ENCODE peak calls at places on chromosomes 1 and 21, in ten cellular contexts. One of them, this sample, is unnamed.

GRCh38 chr1:15966081-15966955 is 9.6 kb downstream of the ZBTB17 start:
- DNase-seq in OCI-LY7: peak
- DNase-seq in lung: no peak
- DNase-seq in nephron progenitor cell: no peak
- DNase-seq in upper lobe of right lung: peak
- DNase-seq in mesothelial cell of epicardium: no peak
- DNase-seq in body of pancreas: peak
- DNase-seq in mucosa of descending colon: no peak
- DNase-seq in WTC11: no peak
- DNase-seq in epithelial cell of esophagus: peak
- DNase-seq in this sample: peak

GRCh38 chr1:46219551-46220520 is 16.7 kb downstream of the LURAP1 start:
- DNase-seq in nephron progenitor cell: no peak
- DNase-seq in OCI-LY7: no peak
- DNase-seq in WTC11: no peak
- DNase-seq in upper lobe of right lung: no peak
- DNase-seq in epithelial cell of esophagus: no peak
- DNase-seq in lung: no peak
- DNase-seq in mucosa of descending colon: no peak
- DNase-seq in body of pancreas: no peak
- DNase-seq in mesothelial cell of epicardium: no peak
- DNase-seq in this sample: no peak

GRCh38 chr1:28066393-28067154 is 21.8 kb downstream of the EYA3 start:
- DNase-seq in nephron progenitor cell: no peak
- DNase-seq in body of pancreas: no peak
- DNase-seq in OCI-LY7: no peak
- DNase-seq in WTC11: no peak
- DNase-seq in epithelial cell of esophagus: no peak
- DNase-seq in lung: no peak
- DNase-seq in upper lobe of right lung: no peak
- DNase-seq in mucosa of descending colon: no peak
- DNase-seq in mesothelial cell of epicardium: no peak
- DNase-seq in this sample: no peak

GRCh38 chr1:243343970-243344749 is 88.3 kb downstream of the SDCCAG8 start:
- DNase-seq in body of pancreas: no peak
- DNase-seq in WTC11: no peak
- DNase-seq in mucosa of descending colon: no peak
- DNase-seq in lung: no peak
- DNase-seq in nephron progenitor cell: peak
- DNase-seq in OCI-LY7: peak
- DNase-seq in mesothelial cell of epicardium: no peak
- DNase-seq in upper lobe of right lung: no peak
- DNase-seq in epithelial cell of esophagus: peak
- DNase-seq in this sample: no peak

GRCh38 chr1:165560834-165561233 is 17.0 kb downstream of the LRRC52 start:
- DNase-seq in lung: no peak
- DNase-seq in OCI-LY7: no peak
- DNase-seq in upper lobe of right lung: no peak
- DNase-seq in nephron progenitor cell: no peak
- DNase-seq in body of pancreas: no peak
- DNase-seq in mesothelial cell of epicardium: no peak
- DNase-seq in mucosa of descending colon: no peak
- DNase-seq in WTC11: no peak
- DNase-seq in epithelial cell of esophagus: no peak
- DNase-seq in this sample: no peak

GRCh38 chr1:198865288-198865687 is 226.4 kb downstream of the PTPRC start:
- DNase-seq in upper lobe of right lung: no peak
- DNase-seq in WTC11: no peak
- DNase-seq in mesothelial cell of epicardium: no peak
- DNase-seq in OCI-LY7: no peak
- DNase-seq in epithelial cell of esophagus: no peak
- DNase-seq in lung: no peak
- DNase-seq in mucosa of descending colon: no peak
- DNase-seq in nephron progenitor cell: no peak
- DNase-seq in body of pancreas: no peak
- DNase-seq in this sample: no peak

GRCh38 chr1:74427676-74428075 is 84.7 kb downstream of the LRRC53 start:
- DNase-seq in body of pancreas: no peak
- DNase-seq in OCI-LY7: no peak
- DNase-seq in nephron progenitor cell: no peak
- DNase-seq in WTC11: no peak
- DNase-seq in lung: no peak
- DNase-seq in epithelial cell of esophagus: no peak
- DNase-seq in upper lobe of right lung: no peak
- DNase-seq in mesothelial cell of epicardium: no peak
- DNase-seq in mucosa of descending colon: no peak
- DNase-seq in this sample: no peak

GRCh38 chr1:53361541-53361961 is 33.7 kb upstream of the LRP8 start:
- DNase-seq in WTC11: peak
- DNase-seq in nephron progenitor cell: no peak
- DNase-seq in OCI-LY7: no peak
- DNase-seq in mesothelial cell of epicardium: peak
- DNase-seq in mucosa of descending colon: no peak
- DNase-seq in epithelial cell of esophagus: no peak
- DNase-seq in body of pancreas: no peak
- DNase-seq in upper lobe of right lung: peak
- DNase-seq in lung: no peak
- DNase-seq in this sample: peak

GRCh38 chr21:36820176-36821031 is 121.5 kb downstream of the SIM2 start:
- DNase-seq in lung: no peak
- DNase-seq in OCI-LY7: no peak
- DNase-seq in mucosa of descending colon: no peak
- DNase-seq in nephron progenitor cell: peak
- DNase-seq in mesothelial cell of epicardium: no peak
- DNase-seq in WTC11: peak
- DNase-seq in epithelial cell of esophagus: no peak
- DNase-seq in upper lobe of right lung: no peak
- DNase-seq in body of pancreas: no peak
- DNase-seq in this sample: no peak

GRCh38 chr21:32414579-32415358 is 2.3 kb downstream of the EVA1C start:
- DNase-seq in nephron progenitor cell: no peak
- DNase-seq in epithelial cell of esophagus: peak
- DNase-seq in mucosa of descending colon: no peak
- DNase-seq in lung: no peak
- DNase-seq in upper lobe of right lung: no peak
- DNase-seq in OCI-LY7: no peak
- DNase-seq in WTC11: no peak
- DNase-seq in body of pancreas: no peak
- DNase-seq in mesothelial cell of epicardium: no peak
- DNase-seq in this sample: no peak

GRCh38 chr1:217274927-217275616 is 355.8 kb downstream of the GPATCH2 start:
- DNase-seq in epithelial cell of esophagus: peak
- DNase-seq in body of pancreas: no peak
- DNase-seq in WTC11: no peak
- DNase-seq in upper lobe of right lung: no peak
- DNase-seq in mucosa of descending colon: no peak
- DNase-seq in nephron progenitor cell: no peak
- DNase-seq in lung: no peak
- DNase-seq in OCI-LY7: no peak
- DNase-seq in mesothelial cell of epicardium: no peak
- DNase-seq in this sample: no peak

DNA sequence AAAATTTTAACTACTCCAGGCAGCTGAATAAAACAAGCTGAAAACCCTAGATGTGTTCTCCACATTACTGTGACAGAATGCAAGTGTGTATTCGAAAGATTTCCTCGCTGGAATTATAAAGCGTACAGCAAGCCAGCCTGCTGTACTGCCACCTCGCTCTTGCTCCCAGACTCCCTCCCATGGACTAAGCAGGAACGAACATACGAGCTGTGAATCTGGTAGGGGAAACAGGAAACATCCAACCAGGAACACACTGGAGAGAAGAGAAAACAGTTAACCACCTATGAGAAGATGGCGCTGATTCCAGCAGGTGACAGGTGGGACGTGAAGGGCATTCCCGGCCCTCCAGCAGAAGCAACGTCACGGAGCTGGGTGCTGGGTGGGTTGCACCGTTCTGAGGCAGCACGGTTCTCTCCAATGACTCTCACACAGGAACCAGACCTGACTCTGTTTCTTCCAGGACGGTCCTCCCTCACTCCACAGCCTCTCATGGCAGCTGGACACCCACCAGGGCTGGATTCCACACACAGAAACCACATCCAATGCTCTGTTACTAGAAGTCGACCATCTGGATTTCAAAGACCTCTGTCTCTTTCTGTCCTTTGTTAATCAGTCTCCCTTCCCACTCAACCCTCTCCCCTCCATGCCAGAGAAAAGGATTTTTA is 219.2 kb downstream of the RERE start:
- DNase-seq in OCI-LY7: no peak
- DNase-seq in WTC11: no peak
- DNase-seq in upper lobe of right lung: no peak
- DNase-seq in lung: no peak
- DNase-seq in mesothelial cell of epicardium: no peak
- DNase-seq in body of pancreas: peak
- DNase-seq in mucosa of descending colon: no peak
- DNase-seq in nephron progenitor cell: no peak
- DNase-seq in epithelial cell of esophagus: peak
- DNase-seq in this sample: no peak
- TF ChIP-seq CTCF in OCI-LY7: no peak
- TF ChIP-seq CTCF in WTC11: no peak
- TF ChIP-seq CTCF in upper lobe of right lung: peak
- TF ChIP-seq CTCF in lung: peak
- TF ChIP-seq CTCF in mesothelial cell of epicardium: no peak
- TF ChIP-seq CTCF in body of pancreas: peak
- TF ChIP-seq CTCF in mucosa of descending colon: no peak
- TF ChIP-seq CTCF in nephron progenitor cell: no peak
- TF ChIP-seq CTCF in epithelial cell of esophagus: peak
- TF ChIP-seq CTCF in this sample: peak

GRCh38 chr1:232602622-232603021 is 27.3 kb downstream of the SIPA1L2 start:
- DNase-seq in WTC11: no peak
- DNase-seq in upper lobe of right lung: no peak
- DNase-seq in mucosa of descending colon: no peak
- DNase-seq in epithelial cell of esophagus: no peak
- DNase-seq in mesothelial cell of epicardium: no peak
- DNase-seq in lung: no peak
- DNase-seq in nephron progenitor cell: no peak
- DNase-seq in OCI-LY7: peak
- DNase-seq in body of pancreas: no peak
- DNase-seq in this sample: no peak
- TF ChIP-seq CTCF in WTC11: peak
- TF ChIP-seq CTCF in upper lobe of right lung: no peak
- TF ChIP-seq CTCF in mucosa of descending colon: no peak
- TF ChIP-seq CTCF in epithelial cell of esophagus: peak
- TF ChIP-seq CTCF in mesothelial cell of epicardium: no peak
- TF ChIP-seq CTCF in lung: no peak
- TF ChIP-seq CTCF in nephron progenitor cell: no peak
- TF ChIP-seq CTCF in OCI-LY7: peak
- TF ChIP-seq CTCF in body of pancreas: no peak
- TF ChIP-seq CTCF in this sample: no peak

DNA sequence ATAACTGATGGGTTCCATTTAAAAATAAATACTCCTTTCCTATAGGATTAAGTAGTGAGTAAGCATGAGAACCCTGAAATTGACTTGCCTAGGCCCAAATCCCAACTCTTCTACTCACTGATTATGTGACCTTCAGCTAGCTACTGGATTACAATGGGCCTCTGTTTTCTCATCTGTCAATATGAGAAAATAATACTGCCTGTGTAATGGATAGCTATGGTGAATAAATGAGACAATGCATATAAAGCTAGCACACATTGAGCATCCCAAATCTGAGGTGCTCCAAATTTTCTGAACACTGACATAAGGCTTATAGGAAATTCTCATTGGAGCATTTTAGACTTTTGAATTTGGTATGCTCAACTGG is 5.3 kb upstream of the LRRC8C start:
- DNase-seq in mucosa of descending colon: no peak
- DNase-seq in upper lobe of right lung: no peak
- DNase-seq in mesothelial cell of epicardium: no peak
- DNase-seq in WTC11: no peak
- DNase-seq in epithelial cell of esophagus: no peak
- DNase-seq in lung: no peak
- DNase-seq in body of pancreas: no peak
- DNase-seq in OCI-LY7: no peak
- DNase-seq in nephron progenitor cell: no peak
- DNase-seq in this sample: no peak
- TF ChIP-seq CTCF in mucosa of descending colon: no peak
- TF ChIP-seq CTCF in upper lobe of right lung: no peak
- TF ChIP-seq CTCF in mesothelial cell of epicardium: no peak
- TF ChIP-seq CTCF in WTC11: no peak
- TF ChIP-seq CTCF in epithelial cell of esophagus: no peak
- TF ChIP-seq CTCF in lung: no peak
- TF ChIP-seq CTCF in body of pancreas: no peak
- TF ChIP-seq CTCF in OCI-LY7: no peak
- TF ChIP-seq CTCF in nephron progenitor cell: no peak
- TF ChIP-seq CTCF in this sample: no peak

GRCh38 chr1:209550519-209550918 is 33.0 kb upstream of the CAMK1G start:
- DNase-seq in WTC11: no peak
- DNase-seq in epithelial cell of esophagus: peak
- DNase-seq in body of pancreas: no peak
- DNase-seq in lung: no peak
- DNase-seq in upper lobe of right lung: no peak
- DNase-seq in mesothelial cell of epicardium: no peak
- DNase-seq in mucosa of descending colon: no peak
- DNase-seq in nephron progenitor cell: no peak
- DNase-seq in OCI-LY7: no peak
- DNase-seq in this sample: no peak

GRCh38 chr1:209552406-209553264 is 30.9 kb upstream of the CAMK1G start:
- DNase-seq in upper lobe of right lung: no peak
- DNase-seq in WTC11: no peak
- DNase-seq in epithelial cell of esophagus: no peak
- DNase-seq in mucosa of descending colon: no peak
- DNase-seq in nephron progenitor cell: no peak
- DNase-seq in mesothelial cell of epicardium: no peak
- DNase-seq in body of pancreas: no peak
- DNase-seq in lung: no peak
- DNase-seq in OCI-LY7: no peak
- DNase-seq in this sample: no peak

GRCh38 chr1:209546390-209547080 is 37.0 kb upstream of the CAMK1G start:
- DNase-seq in nephron progenitor cell: no peak
- DNase-seq in upper lobe of right lung: no peak
- DNase-seq in lung: no peak
- DNase-seq in body of pancreas: no peak
- DNase-seq in epithelial cell of esophagus: peak
- DNase-seq in WTC11: no peak
- DNase-seq in OCI-LY7: no peak
- DNase-seq in mesothelial cell of epicardium: no peak
- DNase-seq in mucosa of descending colon: no peak
- DNase-seq in this sample: no peak

GRCh38 chr1:209547626-209548025 is 35.9 kb upstream of the CAMK1G start:
- DNase-seq in lung: no peak
- DNase-seq in nephron progenitor cell: no peak
- DNase-seq in upper lobe of right lung: no peak
- DNase-seq in OCI-LY7: no peak
- DNase-seq in body of pancreas: no peak
- DNase-seq in mucosa of descending colon: no peak
- DNase-seq in epithelial cell of esophagus: no peak
- DNase-seq in WTC11: no peak
- DNase-seq in mesothelial cell of epicardium: no peak
- DNase-seq in this sample: no peak

DNA sequence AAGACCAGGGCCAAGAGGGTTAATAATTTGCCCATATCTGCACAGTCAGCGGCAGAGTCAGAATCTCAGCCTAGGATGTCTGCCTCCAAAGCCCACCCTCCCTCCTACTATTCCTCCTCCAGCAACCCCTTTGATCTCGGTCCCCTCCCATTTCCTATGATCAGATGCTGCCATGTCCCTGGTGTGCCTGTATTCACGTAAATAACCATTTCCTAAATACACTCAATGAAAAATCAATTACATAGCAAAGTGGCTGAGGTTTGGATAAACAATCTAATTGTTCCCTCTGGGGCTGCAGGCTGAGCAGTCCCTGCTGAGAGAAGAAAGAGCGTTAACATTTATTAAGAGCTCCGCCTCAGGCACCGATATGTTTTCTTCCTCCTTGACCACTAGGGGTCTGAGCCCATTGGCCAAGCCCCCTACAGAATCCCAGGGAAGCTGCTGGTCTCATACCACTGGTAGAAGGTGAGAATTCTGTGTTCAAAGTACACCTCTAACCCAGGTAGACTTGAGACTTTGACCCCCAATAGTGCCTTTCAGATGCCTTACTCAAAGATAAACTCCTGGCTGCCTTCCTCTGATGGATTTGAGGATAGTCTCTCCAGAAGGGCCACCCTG is 34.0 kb upstream of the CAMK1G start:
- DNase-seq in mesothelial cell of epicardium: no peak
- DNase-seq in epithelial cell of esophagus: no peak
- DNase-seq in lung: no peak
- DNase-seq in nephron progenitor cell: peak
- DNase-seq in mucosa of descending colon: no peak
- DNase-seq in body of pancreas: no peak
- DNase-seq in OCI-LY7: no peak
- DNase-seq in WTC11: peak
- DNase-seq in upper lobe of right lung: no peak
- DNase-seq in this sample: no peak
- TF ChIP-seq CTCF in mesothelial cell of epicardium: peak
- TF ChIP-seq CTCF in epithelial cell of esophagus: no peak
- TF ChIP-seq CTCF in lung: no peak
- TF ChIP-seq CTCF in nephron progenitor cell: peak
- TF ChIP-seq CTCF in mucosa of descending colon: no peak
- TF ChIP-seq CTCF in body of pancreas: no peak
- TF ChIP-seq CTCF in OCI-LY7: peak
- TF ChIP-seq CTCF in WTC11: no peak
- TF ChIP-seq CTCF in upper lobe of right lung: peak
- TF ChIP-seq CTCF in this sample: no peak

This sample was measured in Peyer's patch.